ENCODE peak calls at places on chromosomes 2 and 18, in five cellular contexts. Q is adrenal gland, Y is amniotic stem cell, K is type B pancreatic cell, W is GM12865. L is an unnamed sample.

GRCh38 chr18:28826062-28826565 is 649.2 kb upstream of the CDH2 start:
- DNase-seq in W (no peak), Q (no peak), K (no peak), Y (no peak), L (no peak)

GRCh38 chr2:183543222-183543621 is 419.0 kb downstream of the NUP35 start:
- DNase-seq in K (no peak), W (no peak), Y (no peak), Q (no peak), L (no peak)

GRCh38 chr2:120926463-120927165 is 190.9 kb downstream of the GLI2 start:
- DNase-seq in W (no peak), Y (no peak), Q (no peak), K (no peak), L (no peak)

GRCh38 chr2:212005077-212005671 is 533.4 kb downstream of the ERBB4 start:
- DNase-seq in Y (peak; percentile 13), W (peak; percentile 35), K (no peak), Q (no peak), L (peak; percentile 3)

GRCh38 chr2:187541086-187542085 is 12.8 kb downstream of the TFPI start:
- DNase-seq in K (no peak), Q (no peak), Y (peak; percentile 28), W (no peak), L (no peak)

GRCh38 chr2:70385966-70386595 is 84.2 kb upstream of the FAM136A start:
- DNase-seq in Y (no peak), Q (no peak), K (no peak), W (no peak), L (no peak)

GRCh38 chr2:655626-656025 is 21.6 kb downstream of the TMEM18 start:
- DNase-seq in W (no peak), Y (no peak), K (peak; percentile 45), Q (no peak), L (no peak)

GRCh38 chr2:47822518-47822917 is 39.6 kb downstream of the MSH6 start:
- DNase-seq in W (no peak), Q (no peak), Y (no peak), K (no peak), L (no peak)

GRCh38 chr18:26547302-26548143 is 830 bp downstream of the KCTD1 start:
- DNase-seq in Q (peak; percentile 60), W (peak; percentile 93), K (peak; percentile 84), Y (peak; percentile 29), L (peak; percentile 24)

GRCh38 chr2:85976106-85976920 is 87.5 kb upstream of the ST3GAL5 start:
- DNase-seq in K (peak; percentile 25), Y (no peak), Q (no peak), W (no peak), L (no peak)

GRCh38 chr2:124640221-124640750 is 615.2 kb downstream of the CNTNAP5 start:
- DNase-seq in Q (no peak), K (no peak), W (no peak), Y (no peak), L (no peak)

GRCh38 chr2:20657522-20658235 is 6.8 kb upstream of the HS1BP3 start:
- DNase-seq in Q (no peak), Y (no peak), W (no peak), K (no peak), L (no peak)

GRCh38 chr2:88831792-88832248 is 140.3 kb downstream of the RPIA start:
- DNase-seq in W (peak; percentile 80), Q (peak; percentile 24), K (no peak), Y (no peak), L (no peak)

GRCh38 chr2:42953216-42953615 is 160.8 kb upstream of the HAAO start:
- DNase-seq in W (no peak), Y (no peak), K (no peak), Q (no peak), L (no peak)

GRCh38 chr2:12738112-12738485 is 21.4 kb downstream of the TRIB2 start:
- DNase-seq in Y (no peak), W (no peak), K (no peak), Q (no peak), L (no peak)

GRCh38 chr2:165144315-165144714 is 59.5 kb downstream of the SCN3A start:
- DNase-seq in W (peak; percentile 69), Y (no peak), K (no peak), Q (no peak), L (no peak)

GRCh38 chr2:51093016-51093415 is 61.1 kb upstream of the NRXN1 start:
- DNase-seq in Y (no peak), K (no peak), W (no peak), Q (no peak), L (no peak)

GRCh38 chr2:223647258-223647952 is 45.2 kb upstream of the SCG2 start:
- DNase-seq in K (no peak), W (peak; percentile 66), Y (no peak), Q (no peak), L (no peak)

GRCh38 chr2:11602563-11603182 is 67.3 kb downstream of the NTSR2 start:
- DNase-seq in K (no peak), W (no peak), Q (no peak), Y (no peak), L (no peak)

GRCh38 chr2:216551234-216551633 is 52.6 kb downstream of the RPL37A start:
- DNase-seq in Y (no peak), W (no peak), Q (no peak), K (no peak), L (no peak)

GRCh38 chr2:151637284-151637781 is 96.9 kb downstream of the NEB start:
- DNase-seq in Y (no peak), K (no peak), Q (no peak), W (peak; percentile 64), L (no peak)

GRCh38 chr2:116680537-116680936 is 1134.0 kb upstream of the DDX18 start:
- DNase-seq in W (no peak), K (no peak), Y (no peak), Q (no peak), L (no peak)

GRCh38 chr18:11512096-11513030 is 97.0 kb upstream of the SLC35G4 start:
- DNase-seq in Q (peak; percentile 35), Y (no peak), W (peak; percentile 50), K (no peak), L (no peak)